ENCODE peak calls at places on chromosomes 16 and 17, in seven cellular contexts. N is left lung; X is naive thymus-derived CD4-positive, alpha-beta T cell; J is adrenal gland; Q is GM23338; L is DND-41; R is CD8-positive, alpha-beta T cell. Z is an unnamed sample.
A peak's percentile ranks its signal among the peaks of the same experiment; 100 is the strongest.

GRCh38 chr17:12983986-12984932 is 33.6 kb downstream of the ELAC2 start:
- DNase-seq in N (no peak), X (no peak), J (peak; percentile 38), Q (no peak), L (no peak), R (no peak), Z (peak; percentile 46)

GRCh38 chr16:49757744-49758069 is 98.2 kb downstream of the ZNF423 start:
- DNase-seq in N (no peak), X (no peak), J (no peak), Q (peak; percentile 48), L (no peak), R (no peak), Z (no peak)

GRCh38 chr17:43574348-43574747 is 28.2 kb upstream of the ETV4 start:
- DNase-seq in N (no peak), X (no peak), J (no peak), Q (no peak), L (no peak), R (no peak), Z (peak; percentile 44)

GRCh38 chr16:12815361-12815760 is 11.7 kb upstream of the CPPED1 start:
- DNase-seq in N (no peak), X (no peak), J (no peak), Q (no peak), L (no peak), R (no peak), Z (no peak)

GRCh38 chr17:29625037-29625750 is 2.5 kb upstream of the CORO6 start:
- DNase-seq in N (no peak), X (no peak), J (peak; percentile 43), Q (peak; percentile 75), L (no peak), R (no peak), Z (no peak)

GRCh38 chr16:12881182-12881581 is 20.2 kb upstream of the SHISA9 start:
- DNase-seq in N (no peak), X (no peak), J (no peak), Q (no peak), L (no peak), R (no peak), Z (no peak)

GRCh38 chr17:76008208-76008607 is 7.6 kb downstream of the CDK3 start:
- DNase-seq in N (peak; percentile 78), X (no peak), J (no peak), Q (no peak), L (no peak), R (no peak), Z (no peak)

GRCh38 chr17:29614345-29615047 is 8.2 kb downstream of the CORO6 start:
- DNase-seq in N (peak; percentile 69), X (no peak), J (no peak), Q (peak; percentile 16), L (no peak), R (no peak), Z (no peak)

GRCh38 chr17:31494259-31495048 is 103.0 kb downstream of the RAB11FIP4 start:
- DNase-seq in N (no peak), X (no peak), J (no peak), Q (no peak), L (no peak), R (peak; percentile 74), Z (peak; percentile 57)

GRCh38 chr16:5056347-5056746 is 9.4 kb downstream of the C16orf89 start:
- DNase-seq in N (no peak), X (no peak), J (no peak), Q (peak; percentile 90), L (peak; percentile 43), R (peak; percentile 60), Z (peak; percentile 46)

GRCh38 chr17:1703063-1703462 is 7.1 kb downstream of the TLCD2 start:
- DNase-seq in N (no peak), X (no peak), J (no peak), Q (no peak), L (no peak), R (no peak), Z (no peak)

GRCh38 chr16:79912592-79913310 is 312.2 kb upstream of the MAF start:
- DNase-seq in N (no peak), X (no peak), J (no peak), Q (no peak), L (no peak), R (no peak), Z (no peak)

GRCh38 chr16:27698266-27698665 is 148.3 kb downstream of the KATNIP start:
- DNase-seq in N (no peak), X (no peak), J (no peak), Q (peak; percentile 92), L (peak; percentile 10), R (no peak), Z (no peak)

GRCh38 chr16:70437017-70437581 is 1.8 kb downstream of the ST3GAL2 start:
- DNase-seq in N (no peak), X (no peak), J (no peak), Q (peak; percentile 82), L (peak; percentile 38), R (no peak), Z (no peak)

GRCh38 chr17:56175299-56175935 is 22.1 kb downstream of the ANKFN1 start:
- DNase-seq in N (no peak), X (no peak), J (no peak), Q (no peak), L (no peak), R (no peak), Z (no peak)

GRCh38 chr16:47644661-47645060 is 183.5 kb downstream of the PHKB start:
- DNase-seq in N (no peak), X (no peak), J (no peak), Q (no peak), L (no peak), R (no peak), Z (no peak)

GRCh38 chr17:6304894-6305612 is 129.9 kb downstream of the AIPL1 start:
- DNase-seq in N (no peak), X (no peak), J (no peak), Q (no peak), L (no peak), R (no peak), Z (no peak)

GRCh38 chr16:9048302-9048700 is 43.1 kb upstream of the HAPSTR1 start:
- DNase-seq in N (no peak), X (no peak), J (no peak), Q (no peak), L (no peak), R (no peak), Z (no peak)

GRCh38 chr16:11151156-11151904 is 104.7 kb downstream of the SOCS1 start:
- DNase-seq in N (peak; percentile 38), X (no peak), J (no peak), Q (no peak), L (no peak), R (no peak), Z (no peak)

GRCh38 chr16:12573730-12574383 is 229.8 kb downstream of the CPPED1 start:
- DNase-seq in N (no peak), X (no peak), J (peak; percentile 45), Q (peak; percentile 79), L (peak; percentile 69), R (peak; percentile 61), Z (peak; percentile 61)

GRCh38 chr16:1863681-1864460 is 8.1 kb downstream of the MEIOB start:
- DNase-seq in N (no peak), X (no peak), J (no peak), Q (peak; percentile 49), L (no peak), R (no peak), Z (no peak)

DNA sequence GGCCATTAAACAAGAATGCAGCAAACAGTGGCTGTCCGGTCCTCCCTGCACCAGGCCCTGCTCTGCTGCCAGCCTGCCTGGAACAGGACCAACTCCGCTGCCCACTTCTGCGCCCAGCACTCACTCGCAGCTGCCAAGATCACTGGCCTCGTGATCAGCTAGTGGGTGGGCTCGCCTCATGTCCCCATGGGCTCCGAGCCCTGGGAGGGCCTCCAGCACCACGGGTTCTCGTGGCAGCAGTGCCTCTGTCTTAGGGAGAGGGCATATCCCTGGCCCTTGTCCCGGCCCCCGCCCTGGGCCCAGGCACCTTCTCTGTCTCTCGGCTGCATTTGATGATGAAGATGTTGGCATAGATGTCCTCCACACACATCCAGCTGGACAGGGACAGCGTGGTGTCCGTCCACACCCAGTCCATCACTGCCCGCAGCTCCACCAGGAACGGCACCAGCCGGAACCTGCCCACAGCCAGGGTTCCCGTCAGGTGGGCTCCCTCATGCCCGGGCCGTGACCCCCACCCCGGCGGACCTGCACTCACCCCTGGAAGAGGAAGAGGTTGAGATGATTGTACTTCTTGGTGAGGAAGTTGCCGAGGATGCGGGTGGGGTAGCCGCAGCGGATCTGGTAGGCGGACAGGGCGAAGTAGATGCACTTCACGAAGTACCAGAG is 13.1 kb downstream of the CTU2 start:
- DNase-seq in N (no peak), X (no peak), J (no peak), Q (no peak), L (no peak), R (no peak), Z (no peak)
- H3K36me3 ChIP-seq in N (no peaks in the 10 kb centered on the region), X (peaks cover 11% of the 10 kb centered on the region), J (peaks cover 93% of the 10 kb centered on the region), Q (no peaks in the 10 kb centered on the region), L (peaks cover 99% of the 10 kb centered on the region), R (peaks cover 18% of the 10 kb centered on the region), Z (peaks cover 33% of the 10 kb centered on the region)

GRCh38 chr17:68599873-68600122 is 1.4 kb downstream of the FAM20A start:
- DNase-seq in N (peak; percentile 62), X (no peak), J (no peak), Q (no peak), L (no peak), R (no peak), Z (no peak)
- H3K4me3 ChIP-seq in N (peak overlapping the region; percentile 66), X (no peak overlapping the region), J (peak overlapping the region; percentile 44), Q (peak overlapping the region; percentile 81), L (no peak overlapping the region), R (no peak overlapping the region), Z (peak overlapping the region; percentile 36)

GRCh38 chr17:78763561-78763960 is 18.5 kb downstream of the CYTH1 start:
- DNase-seq in N (no peak), X (no peak), J (no peak), Q (no peak), L (no peak), R (peak; percentile 38), Z (no peak)
- H3K27ac ChIP-seq in N (no peak overlapping the region), X (peak overlapping the region; percentile 4), J (no peak overlapping the region), Q (no peak overlapping the region), L (no peak overlapping the region), R (no peak overlapping the region), Z (no peak overlapping the region)

GRCh38 chr17:71440513-71440912 is 680.3 kb upstream of the SOX9 start:
- DNase-seq in N (peak; percentile 53), X (no peak), J (no peak), Q (no peak), L (no peak), R (no peak), Z (peak; percentile 26)

GRCh38 chr17:71441098-71441497 is 679.7 kb upstream of the SOX9 start:
- DNase-seq in N (no peak), X (no peak), J (no peak), Q (no peak), L (no peak), R (no peak), Z (peak; percentile 24)

GRCh38 chr17:71447644-71448043 is 673.2 kb upstream of the SOX9 start:
- DNase-seq in N (no peak), X (no peak), J (no peak), Q (no peak), L (no peak), R (no peak), Z (no peak)

GRCh38 chr17:71446635-71447034 is 674.2 kb upstream of the SOX9 start:
- DNase-seq in N (no peak), X (no peak), J (no peak), Q (no peak), L (no peak), R (no peak), Z (no peak)

DNA sequence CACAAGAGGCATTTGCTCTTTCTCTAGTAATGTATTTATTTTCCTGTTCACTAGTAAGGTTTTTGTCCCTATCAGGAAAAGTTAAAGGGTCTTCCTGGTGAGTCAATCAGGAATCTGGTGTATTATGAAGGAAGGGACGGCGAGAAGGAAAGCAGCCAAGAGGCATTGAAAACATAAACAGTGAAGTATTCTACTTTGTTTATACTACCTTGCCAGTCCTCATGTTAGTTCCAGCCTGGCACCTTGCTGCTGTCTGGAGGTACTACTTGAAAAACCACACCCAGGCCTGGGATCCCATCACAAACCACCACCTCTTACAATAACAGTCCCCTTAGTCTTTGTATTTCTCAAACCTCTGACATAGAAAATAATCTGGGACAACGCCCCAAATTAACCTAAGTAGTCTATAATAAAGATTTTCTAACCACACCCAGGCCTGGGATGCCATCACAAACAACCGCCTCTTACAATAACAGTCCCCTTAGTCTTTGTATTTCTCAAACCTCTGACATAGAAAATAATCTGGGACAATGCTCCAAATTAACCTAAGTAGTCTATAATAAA is 676.7 kb upstream of the SOX9 start:
- DNase-seq in N (no peak), X (no peak), J (no peak), Q (no peak), L (no peak), R (no peak), Z (no peak)
- H3K36me3 ChIP-seq in N (no peaks in the 10 kb centered on the region), X (no peaks in the 10 kb centered on the region), J (no peaks in the 10 kb centered on the region), Q (no peaks in the 10 kb centered on the region), L (no peaks in the 10 kb centered on the region), R (no peaks in the 10 kb centered on the region), Z (no peaks in the 10 kb centered on the region)